ENCODE peak calls at places on chromosome 20, in ten cellular contexts. One of them, this sample, is unnamed. For H3K9me3 and H3K4me1, the result is how much of the 10 kb centered on the place peaks cover.

GRCh38 chr20:33004141-33004751 is at the start of gene SUN5:
- DNase-seq in heart left ventricle: no peak
- DNase-seq in upper lobe of left lung: no peak
- DNase-seq in neuronal stem cell: no peak
- DNase-seq in A549: no peak
- DNase-seq in colonic mucosa: no peak
- DNase-seq in effector memory CD4-positive, alpha-beta T cell: no peak
- DNase-seq in RWPE2: peak
- DNase-seq in pancreas: no peak
- DNase-seq in tibial artery: no peak
- DNase-seq in this sample: no peak

GRCh38 chr20:58650181-58650775 is 805 bp upstream of the STX16 start:
- DNase-seq in heart left ventricle: peak
- DNase-seq in RWPE2: no peak
- DNase-seq in pancreas: peak
- DNase-seq in effector memory CD4-positive, alpha-beta T cell: no peak
- DNase-seq in A549: no peak
- DNase-seq in tibial artery: no peak
- DNase-seq in neuronal stem cell: peak
- DNase-seq in upper lobe of left lung: peak
- DNase-seq in colonic mucosa: peak
- DNase-seq in this sample: peak

GRCh38 chr20:52539891-52540290 is 348.3 kb upstream of the ZFP64 start:
- DNase-seq in colonic mucosa: peak
- DNase-seq in A549: no peak
- DNase-seq in upper lobe of left lung: no peak
- DNase-seq in RWPE2: no peak
- DNase-seq in neuronal stem cell: no peak
- DNase-seq in tibial artery: no peak
- DNase-seq in heart left ventricle: no peak
- DNase-seq in effector memory CD4-positive, alpha-beta T cell: no peak
- DNase-seq in pancreas: no peak
- DNase-seq in this sample: peak

GRCh38 chr20:48839083-48839482 is 11.3 kb upstream of the PREX1 start:
- DNase-seq in heart left ventricle: no peak
- DNase-seq in tibial artery: no peak
- DNase-seq in colonic mucosa: no peak
- DNase-seq in RWPE2: no peak
- DNase-seq in upper lobe of left lung: no peak
- DNase-seq in neuronal stem cell: no peak
- DNase-seq in effector memory CD4-positive, alpha-beta T cell: no peak
- DNase-seq in A549: no peak
- DNase-seq in pancreas: no peak
- DNase-seq in this sample: no peak

GRCh38 chr20:47326718-47327137 is 29.8 kb downstream of the ZMYND8 start:
- DNase-seq in heart left ventricle: no peak
- DNase-seq in effector memory CD4-positive, alpha-beta T cell: no peak
- DNase-seq in neuronal stem cell: no peak
- DNase-seq in A549: peak
- DNase-seq in upper lobe of left lung: no peak
- DNase-seq in tibial artery: no peak
- DNase-seq in RWPE2: no peak
- DNase-seq in colonic mucosa: no peak
- DNase-seq in pancreas: no peak
- DNase-seq in this sample: no peak

GRCh38 chr20:54200487-54201267 is 7.2 kb upstream of the PFDN4 start:
- DNase-seq in neuronal stem cell: no peak
- DNase-seq in RWPE2: no peak
- DNase-seq in heart left ventricle: no peak
- DNase-seq in colonic mucosa: peak
- DNase-seq in pancreas: no peak
- DNase-seq in A549: no peak
- DNase-seq in upper lobe of left lung: no peak
- DNase-seq in tibial artery: no peak
- DNase-seq in effector memory CD4-positive, alpha-beta T cell: no peak
- DNase-seq in this sample: peak

GRCh38 chr20:48827880-48828733 is at the start of gene PREX1:
- DNase-seq in tibial artery: peak
- DNase-seq in heart left ventricle: peak
- DNase-seq in neuronal stem cell: peak
- DNase-seq in upper lobe of left lung: peak
- DNase-seq in RWPE2: peak
- DNase-seq in effector memory CD4-positive, alpha-beta T cell: peak
- DNase-seq in colonic mucosa: peak
- DNase-seq in pancreas: peak
- DNase-seq in A549: peak
- DNase-seq in this sample: peak

GRCh38 chr20:46073443-46073842 is 16.3 kb downstream of the NCOA5 start:
- DNase-seq in colonic mucosa: no peak
- DNase-seq in heart left ventricle: no peak
- DNase-seq in effector memory CD4-positive, alpha-beta T cell: no peak
- DNase-seq in A549: no peak
- DNase-seq in tibial artery: no peak
- DNase-seq in pancreas: no peak
- DNase-seq in neuronal stem cell: no peak
- DNase-seq in upper lobe of left lung: no peak
- DNase-seq in RWPE2: peak
- DNase-seq in this sample: no peak

GRCh38 chr20:56268536-56268935 is 20.0 kb downstream of the MC3R start:
- DNase-seq in upper lobe of left lung: no peak
- DNase-seq in tibial artery: no peak
- DNase-seq in effector memory CD4-positive, alpha-beta T cell: no peak
- DNase-seq in A549: no peak
- DNase-seq in pancreas: no peak
- DNase-seq in RWPE2: no peak
- DNase-seq in neuronal stem cell: no peak
- DNase-seq in heart left ventricle: no peak
- DNase-seq in colonic mucosa: no peak
- DNase-seq in this sample: no peak
- H3K27ac ChIP-seq in upper lobe of left lung: no peak
- H3K27ac ChIP-seq in tibial artery: no peak
- H3K27ac ChIP-seq in effector memory CD4-positive, alpha-beta T cell: no peak
- H3K27ac ChIP-seq in A549: no peak
- H3K27ac ChIP-seq in pancreas: no peak
- H3K27ac ChIP-seq in RWPE2: no peak
- H3K27ac ChIP-seq in neuronal stem cell: no peak
- H3K27ac ChIP-seq in heart left ventricle: no peak
- H3K27ac ChIP-seq in colonic mucosa: no peak
- H3K27ac ChIP-seq in this sample: no peak

GRCh38 chr20:31473331-31474096 is 1.4 kb downstream of the DEFB124 start:
- DNase-seq in pancreas: no peak
- DNase-seq in A549: no peak
- DNase-seq in heart left ventricle: no peak
- DNase-seq in colonic mucosa: no peak
- DNase-seq in RWPE2: peak
- DNase-seq in upper lobe of left lung: no peak
- DNase-seq in tibial artery: no peak
- DNase-seq in neuronal stem cell: no peak
- DNase-seq in effector memory CD4-positive, alpha-beta T cell: no peak
- DNase-seq in this sample: no peak
- H3K9me3 ChIP-seq in pancreas: under half
- H3K9me3 ChIP-seq in A549: under half
- H3K9me3 ChIP-seq in heart left ventricle: under half
- H3K9me3 ChIP-seq in colonic mucosa: under half
- H3K9me3 ChIP-seq in RWPE2: under half
- H3K9me3 ChIP-seq in upper lobe of left lung: under half
- H3K9me3 ChIP-seq in tibial artery: under half
- H3K9me3 ChIP-seq in neuronal stem cell: under half
- H3K9me3 ChIP-seq in effector memory CD4-positive, alpha-beta T cell: under half
- H3K9me3 ChIP-seq in this sample: under half

DNA sequence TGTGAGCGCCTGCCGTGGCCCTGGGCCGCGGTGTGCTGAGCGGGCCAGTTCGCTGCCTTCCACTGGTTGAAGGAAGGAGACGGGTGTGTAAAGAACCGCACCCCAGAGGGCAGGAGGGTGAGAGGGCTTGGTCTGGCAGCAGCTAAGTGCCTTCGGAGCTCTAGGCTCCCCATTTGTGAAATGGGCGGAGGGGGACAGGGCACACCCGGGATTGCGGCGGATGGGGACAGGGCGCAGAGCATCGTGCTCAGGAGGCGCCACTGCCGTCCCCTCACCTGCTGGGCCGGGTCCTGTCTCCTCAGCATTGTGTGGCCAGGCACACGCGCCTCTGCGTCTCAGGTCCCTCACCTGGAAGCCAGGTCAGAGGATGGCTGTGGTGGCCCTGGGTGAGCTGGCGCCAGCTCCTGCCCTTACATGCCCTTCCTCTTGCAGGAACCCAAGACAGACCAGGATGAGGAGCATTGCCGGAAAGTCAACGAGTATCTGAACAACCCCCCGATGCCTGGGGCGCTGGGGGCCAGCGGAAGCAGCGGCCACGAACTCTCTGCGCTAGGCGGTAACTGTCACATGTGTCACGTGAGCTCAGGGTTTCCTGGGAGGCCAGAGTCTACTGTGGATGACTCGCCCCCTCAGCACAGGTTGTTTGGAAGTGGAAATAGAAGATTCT is 3.1 kb downstream of the ADRM1 start:
- DNase-seq in tibial artery: no peak
- DNase-seq in upper lobe of left lung: peak
- DNase-seq in colonic mucosa: no peak
- DNase-seq in heart left ventricle: no peak
- DNase-seq in RWPE2: peak
- DNase-seq in effector memory CD4-positive, alpha-beta T cell: no peak
- DNase-seq in neuronal stem cell: no peak
- DNase-seq in pancreas: no peak
- DNase-seq in A549: peak
- DNase-seq in this sample: peak
- H3K4me1 ChIP-seq in tibial artery: under half
- H3K4me1 ChIP-seq in upper lobe of left lung: under half
- H3K4me1 ChIP-seq in colonic mucosa: under half
- H3K4me1 ChIP-seq in heart left ventricle: under half
- H3K4me1 ChIP-seq in RWPE2: under half
- H3K4me1 ChIP-seq in effector memory CD4-positive, alpha-beta T cell: under half
- H3K4me1 ChIP-seq in neuronal stem cell: under half
- H3K4me1 ChIP-seq in pancreas: under half
- H3K4me1 ChIP-seq in A549: half or more
- H3K4me1 ChIP-seq in this sample: under half

DNA sequence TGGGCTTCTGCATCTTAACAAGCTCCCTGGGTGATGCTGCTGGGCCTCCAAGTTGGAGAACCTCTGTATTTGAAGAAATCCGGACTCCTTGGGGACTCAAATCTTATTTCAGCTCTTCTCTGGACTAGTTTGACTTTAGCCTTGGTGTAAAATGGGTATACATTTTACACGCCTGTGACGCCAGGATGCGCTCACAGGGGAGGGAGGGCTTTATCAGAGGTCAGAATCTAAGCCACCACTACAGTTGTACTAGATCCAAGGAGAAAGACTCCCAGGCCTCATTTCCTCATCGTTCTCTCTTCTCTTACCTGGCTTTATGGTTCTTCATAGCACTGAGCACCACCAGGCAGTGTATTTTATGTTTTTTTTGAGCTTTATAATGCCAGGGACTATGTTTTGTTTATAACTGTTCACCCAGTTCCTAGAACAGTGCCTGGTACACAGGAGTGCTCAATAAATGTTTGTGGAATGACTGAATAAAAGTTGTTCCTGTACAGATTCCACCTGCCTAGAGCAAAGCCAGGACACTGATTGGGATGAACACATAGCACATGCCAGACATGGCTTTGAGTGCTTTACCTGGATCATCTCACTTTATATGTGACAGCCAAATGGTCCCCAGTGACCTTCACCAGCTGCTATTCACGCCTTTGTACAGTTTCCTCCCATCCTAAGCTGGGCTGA is 5.1 kb upstream of the RBCK1 start:
- DNase-seq in tibial artery: peak
- DNase-seq in effector memory CD4-positive, alpha-beta T cell: no peak
- DNase-seq in heart left ventricle: no peak
- DNase-seq in upper lobe of left lung: no peak
- DNase-seq in RWPE2: no peak
- DNase-seq in pancreas: no peak
- DNase-seq in colonic mucosa: no peak
- DNase-seq in neuronal stem cell: no peak
- DNase-seq in A549: no peak
- DNase-seq in this sample: no peak
- H3K27ac ChIP-seq in tibial artery: no peak
- H3K27ac ChIP-seq in effector memory CD4-positive, alpha-beta T cell: no peak
- H3K27ac ChIP-seq in heart left ventricle: no peak
- H3K27ac ChIP-seq in upper lobe of left lung: no peak
- H3K27ac ChIP-seq in RWPE2: peak
- H3K27ac ChIP-seq in pancreas: no peak
- H3K27ac ChIP-seq in colonic mucosa: no peak
- H3K27ac ChIP-seq in neuronal stem cell: no peak
- H3K27ac ChIP-seq in A549: peak
- H3K27ac ChIP-seq in this sample: no peak

DNA sequence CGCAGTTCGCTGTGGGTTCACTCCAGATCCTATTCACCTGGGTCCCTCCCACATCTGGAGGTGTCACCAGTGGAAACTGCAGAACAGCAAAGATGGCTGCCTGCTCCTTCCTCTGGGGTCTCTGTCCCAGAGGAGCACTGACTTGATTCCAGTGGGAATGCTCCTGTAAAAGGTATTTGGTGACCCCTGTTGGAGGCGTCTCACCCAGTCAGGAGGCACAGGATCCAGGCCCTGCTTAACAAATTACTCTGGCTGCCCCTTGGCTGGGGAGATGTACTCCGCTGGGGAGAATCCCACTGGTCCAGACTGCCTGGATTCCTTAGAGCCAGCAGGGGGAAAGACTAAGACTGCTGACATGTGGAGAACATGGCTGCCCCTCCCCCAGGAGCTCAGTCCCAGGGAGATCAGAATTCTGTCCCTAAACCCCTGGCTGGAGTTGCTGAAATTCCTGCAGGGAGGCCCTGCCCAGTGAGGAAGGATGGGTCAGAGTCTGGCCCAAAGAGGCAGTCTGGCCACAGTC is 483.0 kb downstream of the CBLN4 start:
- DNase-seq in neuronal stem cell: no peak
- DNase-seq in pancreas: no peak
- DNase-seq in colonic mucosa: no peak
- DNase-seq in upper lobe of left lung: no peak
- DNase-seq in A549: no peak
- DNase-seq in heart left ventricle: no peak
- DNase-seq in RWPE2: no peak
- DNase-seq in effector memory CD4-positive, alpha-beta T cell: no peak
- DNase-seq in tibial artery: no peak
- DNase-seq in this sample: no peak
- H3K9me3 ChIP-seq in neuronal stem cell: under half
- H3K9me3 ChIP-seq in pancreas: under half
- H3K9me3 ChIP-seq in colonic mucosa: under half
- H3K9me3 ChIP-seq in upper lobe of left lung: under half
- H3K9me3 ChIP-seq in A549: under half
- H3K9me3 ChIP-seq in heart left ventricle: under half
- H3K9me3 ChIP-seq in RWPE2: under half
- H3K9me3 ChIP-seq in effector memory CD4-positive, alpha-beta T cell: under half
- H3K9me3 ChIP-seq in tibial artery: under half
- H3K9me3 ChIP-seq in this sample: under half

GRCh38 chr20:24633521-24633920 is 164.1 kb downstream of the SYNDIG1 start:
- DNase-seq in pancreas: no peak
- DNase-seq in colonic mucosa: no peak
- DNase-seq in heart left ventricle: no peak
- DNase-seq in tibial artery: no peak
- DNase-seq in neuronal stem cell: no peak
- DNase-seq in A549: no peak
- DNase-seq in upper lobe of left lung: no peak
- DNase-seq in effector memory CD4-positive, alpha-beta T cell: no peak
- DNase-seq in RWPE2: no peak
- DNase-seq in this sample: no peak
- H3K4me1 ChIP-seq in pancreas: under half
- H3K4me1 ChIP-seq in colonic mucosa: under half
- H3K4me1 ChIP-seq in heart left ventricle: under half
- H3K4me1 ChIP-seq in tibial artery: under half
- H3K4me1 ChIP-seq in neuronal stem cell: under half
- H3K4me1 ChIP-seq in A549: under half
- H3K4me1 ChIP-seq in upper lobe of left lung: under half
- H3K4me1 ChIP-seq in effector memory CD4-positive, alpha-beta T cell: under half
- H3K4me1 ChIP-seq in RWPE2: under half
- H3K4me1 ChIP-seq in this sample: under half

This sample was measured in small intestine.